ENCODE peak calls at places on chromosomes 1 and 21, in four cellular contexts. F is mesenchymal stem cell, S is neuronal stem cell, Z is H1. A is an unnamed sample.

GRCh38 chr1:21295059-21295401 is 4.8 kb upstream of the ECE1 start:
- DNase-seq in F (peak; percentile 66), Z (no peak), S (no peak), A (no peak)

GRCh38 chr21:40923361-40923760 is 76.4 kb upstream of the DSCAM start:
- DNase-seq in F (no peak), Z (no peak), S (no peak), A (no peak)

GRCh38 chr1:1779691-1780597 is 1.7 kb upstream of the NADK start:
- DNase-seq in F (peak; percentile 69), S (no peak), Z (peak; percentile 63), A (no peak)

GRCh38 chr1:53911442-53911841 is 17.5 kb downstream of the DIO1 start:
- DNase-seq in S (no peak), Z (no peak), F (no peak), A (no peak)

GRCh38 chr1:46173361-46173856 is 1.5 kb upstream of the TSPAN1 start:
- DNase-seq in S (no peak), Z (no peak), F (peak; percentile 79), A (no peak)

GRCh38 chr21:46079357-46080170 is 18.3 kb upstream of the COL6A2 start:
- DNase-seq in F (peak; percentile 86), Z (no peak), S (no peak), A (no peak)

GRCh38 chr1:22043175-22043769 is 9.2 kb upstream of the CDC42 start:
- DNase-seq in Z (no peak), F (no peak), S (no peak), A (peak; percentile 87)

GRCh38 chr1:245060684-245061374 is 94.0 kb upstream of the KIF26B start:
- DNase-seq in S (no peak), F (peak; percentile 96), Z (no peak), A (no peak)

GRCh38 chr1:241640149-241640866 is at the start of the genes CHML and OPN3:
- DNase-seq in F (peak; percentile 84), Z (peak; percentile 95), S (peak; percentile 87), A (peak; percentile 90)

GRCh38 chr1:175155473-175155856 is 37.1 kb downstream of the KIAA0040 start:
- DNase-seq in Z (no peak), F (no peak), S (no peak), A (no peak)

GRCh38 chr1:93670141-93670540 is 11.5 kb downstream of the BCAR3 start:
- DNase-seq in F (peak; percentile 72), Z (no peak), S (no peak), A (no peak)

GRCh38 chr1:43879996-43880395 is 53.6 kb upstream of the ARTN start:
- DNase-seq in F (no peak), Z (no peak), S (no peak), A (no peak)
- H2AK5ac ChIP-seq in F (no peak overlapping the region), Z (peak overlapping the region; percentile 0), S (no peak overlapping the region), A (no peak overlapping the region)

GRCh38 chr1:78918157-78918556 is 88.4 kb downstream of the ADGRL4 start:
- DNase-seq in S (no peak), F (no peak), Z (no peak), A (no peak)
- H3K4me3 ChIP-seq in S (no peak overlapping the region), F (no peak overlapping the region), Z (no peak overlapping the region), A (no peak overlapping the region)

GRCh38 chr1:204306076-204306475 is 53.7 kb downstream of the PLEKHA6 start:
- DNase-seq in Z (peak; percentile 56), F (no peak), S (no peak), A (no peak)
- H4K91ac ChIP-seq in Z (peak overlapping the region; percentile 5), F (no peak overlapping the region), S (no peak overlapping the region), A (peak overlapping the region; percentile 87)

GRCh38 chr1:171652234-171652822 is at the start of gene MYOC:
- DNase-seq in F (no peak), S (no peak), Z (no peak), A (no peak)

GRCh38 chr1:171655215-171656116 is 3.0 kb upstream of the MYOC start:
- DNase-seq in Z (peak; percentile 98), F (peak; percentile 43), S (no peak), A (peak; percentile 14)

GRCh38 chr1:171653796-171654704 is 1.6 kb upstream of the MYOC start:
- DNase-seq in F (peak; percentile 8), Z (no peak), S (no peak), A (no peak)

GRCh38 chr1:171654705-171655214 is 2.3 kb upstream of the MYOC start:
- DNase-seq in S (no peak), Z (no peak), F (peak; percentile 6), A (no peak)
- H2AK5ac ChIP-seq in S (no peak overlapping the region), Z (no peak overlapping the region), F (no peak overlapping the region), A (no peak overlapping the region)

GRCh38 chr1:223708001-223708359 is 4.4 kb upstream of the CAPN2 start:
- DNase-seq in F (no peak), S (no peak), Z (no peak), A (no peak)
- H3K4me3 ChIP-seq in F (peak overlapping the region; percentile 50), S (no peak overlapping the region), Z (no peak overlapping the region), A (no peak overlapping the region)

DNA sequence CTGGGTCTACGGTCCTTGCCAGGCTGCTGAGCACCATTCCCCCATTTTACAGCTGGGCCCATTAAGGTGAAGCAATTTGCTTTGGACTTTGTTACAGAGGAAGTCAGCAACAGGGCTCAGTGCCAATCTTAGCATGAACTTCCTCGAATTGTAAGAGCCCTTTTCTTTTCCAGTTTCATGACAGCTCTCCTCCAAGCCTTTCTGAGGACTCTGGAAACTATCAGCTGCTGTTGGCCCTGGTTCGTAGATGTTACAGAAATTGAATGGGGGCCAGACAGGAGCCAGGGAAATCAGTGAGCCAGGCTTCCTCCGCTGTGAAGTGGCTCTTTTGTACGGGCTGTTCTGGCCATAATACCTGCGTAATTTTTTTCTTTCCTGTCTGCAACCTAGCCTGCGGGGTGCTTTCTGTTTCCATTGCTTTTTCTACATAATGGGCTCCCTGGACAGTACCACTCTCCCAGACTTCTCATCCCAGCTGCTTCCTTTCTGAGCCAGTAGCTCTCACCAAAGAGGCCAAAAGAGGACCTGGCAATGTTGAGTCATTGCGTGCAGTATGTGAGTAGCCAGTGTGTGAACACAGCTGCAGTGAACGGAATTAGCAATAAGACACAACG is 386.3 kb downstream of the DISC1 start:
- DNase-seq in F (peak; percentile 90), S (no peak), Z (no peak), A (no peak)
- H4K91ac ChIP-seq in F (peak overlapping the region; percentile 47), S (no peak overlapping the region), Z (no peak overlapping the region), A (no peak overlapping the region)

GRCh38 chr1:24959623-24959975 is 29.5 kb upstream of the RUNX3 start:
- DNase-seq in F (no peak), S (no peak), Z (no peak), A (peak; percentile 12)
- H2AK5ac ChIP-seq in F (no peak overlapping the region), S (no peak overlapping the region), Z (no peak overlapping the region), A (no peak overlapping the region)